ENCODE peak calls at places on chromosomes 4 and X, in four cellular contexts. X is activated CD4-positive, alpha-beta T cell treated with anti-CD3 and anti-CD28 coated beads, Interleukin-2, amount 10 ng/mL, durations not matched to agents 7 days and 5 days; K is T-helper 1 cell; Q is NAMALWA. G is an unnamed sample.

GRCh38 chrX:118261136-118261535 is 84.8 kb upstream of the WDR44 start:
- DNase-seq in X (no peak), K (no peak), Q (no peak), G (no peak)

GRCh38 chr4:74267998-74268606 is 40.2 kb upstream of the EPGN start:
- DNase-seq in X (no peak), K (no peak), Q (no peak), G (no peak)

GRCh38 chr4:38367642-38368189 is 296.3 kb upstream of the KLF3 start:
- DNase-seq in X (no peak), K (no peak), Q (no peak), G (no peak)

GRCh38 chr4:3792813-3793212 is 26.6 kb downstream of the ADRA2C start:
- DNase-seq in X (no peak), K (no peak), Q (peak), G (no peak)

GRCh38 chr4:165991325-165992180 is 118.5 kb downstream of the TLL1 start:
- DNase-seq in X (no peak), K (no peak), Q (no peak), G (no peak)

GRCh38 chr4:155787113-155787710 is 28.4 kb downstream of the GUCY1B1 start:
- DNase-seq in X (peak), K (no peak), Q (peak), G (no peak)

GRCh38 chrX:46929439-46930018 is 17.3 kb downstream of the JADE3 start:
- DNase-seq in X (no peak), K (no peak), Q (no peak), G (no peak)

GRCh38 chr4:183146478-183146877 is 47.4 kb downstream of the WWC2 start:
- DNase-seq in X (no peak), K (no peak), Q (no peak), G (no peak)

GRCh38 chrX:134173541-134174272 is 63.3 kb upstream of the CCDC160 start:
- DNase-seq in X (peak), K (no peak), Q (peak), G (no peak)

GRCh38 chr4:154960476-154960875 is 179.4 kb downstream of the RBM46 start:
- DNase-seq in X (no peak), K (no peak), Q (no peak), G (no peak)

GRCh38 chrX:20487227-20487626 is 220.5 kb upstream of the RPS6KA3 start:
- DNase-seq in X (no peak), K (no peak), Q (no peak), G (no peak)

GRCh38 chr4:153747406-153747805 is 12.4 kb downstream of the RNF175 start:
- DNase-seq in X (no peak), K (no peak), Q (no peak), G (no peak)

GRCh38 chr4:77473509-77473908 is 132.1 kb upstream of the CXCL13 start:
- DNase-seq in X (no peak), K (no peak), Q (peak), G (no peak)

GRCh38 chrX:53294024-53294648 is 12.8 kb upstream of the IQSEC2 start:
- DNase-seq in X (no peak), K (no peak), Q (peak), G (no peak)

GRCh38 chrX:110182865-110183264 is 135.0 kb downstream of the AMMECR1 start:
- DNase-seq in X (no peak), K (no peak), Q (no peak), G (no peak)

GRCh38 chr4:128289523-128290158 is 2.0 kb upstream of the PGRMC2 start:
- DNase-seq in X (no peak), K (no peak), Q (peak), G (no peak)

GRCh38 chr4:77493829-77494551 is 111.6 kb upstream of the CXCL13 start:
- DNase-seq in X (no peak), K (no peak), Q (no peak), G (no peak)

GRCh38 chr4:110073045-110073845 is 125.2 kb downstream of the ELOVL6 start:
- DNase-seq in X (no peak), K (no peak), Q (no peak), G (no peak)

GRCh38 chrX:65609237-65609636 is 58.2 kb upstream of the MSN start:
- DNase-seq in X (no peak), K (no peak), Q (no peak), G (no peak)

GRCh38 chr4:38310446-38311043 is 350.3 kb downstream of the PTTG2 start:
- DNase-seq in X (peak), K (peak), Q (peak), G (peak)

GRCh38 chr4:81635128-81635527 is 163.4 kb upstream of the RASGEF1B start:
- DNase-seq in X (no peak), K (no peak), Q (no peak), G (no peak)

GRCh38 chrX:69031971-69032391 is 133.3 kb downstream of the PJA1 start:
- DNase-seq in X (no peak), K (no peak), Q (no peak), G (no peak)

GRCh38 chr4:173001571-173001970 is 167.0 kb upstream of the GALNT7 start:
- DNase-seq in X (no peak), K (no peak), Q (no peak), G (no peak)

GRCh38 chr4:81030617-81031388 is at the start of gene BMP3:
- DNase-seq in X (no peak), K (no peak), Q (peak), G (no peak)

GRCh38 chr4:89509708-89510269 is 202.2 kb upstream of the GPRIN3 start:
- DNase-seq in X (peak), K (no peak), Q (no peak), G (no peak)

GRCh38 chr4:35652197-35652596 is 592.1 kb downstream of the ARAP2 start:
- DNase-seq in X (no peak), K (no peak), Q (no peak), G (no peak)

GRCh38 chrX:71282514-71283408 is 674 bp upstream of the NONO start:
- DNase-seq in X (peak), K (no peak), Q (no peak), G (peak)

GRCh38 chr4:36208884-36209473 is 35.3 kb downstream of the ARAP2 start:
- DNase-seq in X (peak), K (no peak), Q (no peak), G (peak)

GRCh38 chr4:7256989-7257810 is 64.9 kb downstream of the SORCS2 start:
- DNase-seq in X (no peak), K (no peak), Q (no peak), G (no peak)

GRCh38 chrX:39542316-39542715 is 555.4 kb downstream of the BCOR start:
- DNase-seq in X (no peak), K (no peak), Q (no peak), G (no peak)

GRCh38 chr4:76823516-76823915 is 74.4 kb downstream of the SOWAHB start:
- DNase-seq in X (no peak), K (no peak), Q (no peak), G (no peak)

GRCh38 chrX:72169008-72169728 is 12.4 kb upstream of the PIN4 start:
- DNase-seq in X (peak), K (peak), Q (no peak), G (peak)

GRCh38 chrX:92231391-92231790 is 452.2 kb downstream of the PCDH11X start:
- DNase-seq in X (no peak), K (no peak), Q (no peak), G (no peak)

GRCh38 chr4:156788782-156789181 is 182.8 kb downstream of the PDGFC start:
- DNase-seq in X (no peak), K (no peak), Q (no peak), G (no peak)

GRCh38 chr4:169058312-169058711 is 48.3 kb upstream of the CBR4 start:
- DNase-seq in X (no peak), K (no peak), Q (no peak), G (no peak)

GRCh38 chr4:2343476-2343875 is 75.0 kb downstream of the ZFYVE28 start:
- DNase-seq in X (peak), K (no peak), Q (no peak), G (no peak)

G was measured in CD8-positive, alpha-beta T cell.